ENCODE peak calls at places on chromosomes 2 and 18, in six cellular contexts. One of them, this sample, is unnamed.

GRCh38 chr2:117983040-117983439 is 30.8 kb downstream of the CCDC93 start:
- DNase-seq in GM19239: no peak
- DNase-seq in T-helper 1 cell: no peak
- DNase-seq in RWPE1: no peak
- DNase-seq in iPS-NIHi11: no peak
- DNase-seq in activated T-cell treated with anti-CD3 and anti-CD28 coated beads, Interleukin-2, amount 50 U/mL, for 48 hours: no peak
- DNase-seq in this sample: no peak

GRCh38 chr2:106851055-106851454 is 34.9 kb downstream of the ST6GAL2 start:
- DNase-seq in GM19239: no peak
- DNase-seq in T-helper 1 cell: no peak
- DNase-seq in RWPE1: no peak
- DNase-seq in iPS-NIHi11: no peak
- DNase-seq in activated T-cell treated with anti-CD3 and anti-CD28 coated beads, Interleukin-2, amount 50 U/mL, for 48 hours: no peak
- DNase-seq in this sample: no peak

GRCh38 chr18:75111673-75112485 is 97.1 kb downstream of the PTGR3 start:
- DNase-seq in GM19239: no peak
- DNase-seq in T-helper 1 cell: no peak
- DNase-seq in RWPE1: peak; percentile 45
- DNase-seq in iPS-NIHi11: no peak
- DNase-seq in activated T-cell treated with anti-CD3 and anti-CD28 coated beads, Interleukin-2, amount 50 U/mL, for 48 hours: no peak
- DNase-seq in this sample: no peak

GRCh38 chr18:10444314-10445006 is 10.0 kb upstream of the APCDD1 start:
- DNase-seq in GM19239: no peak
- DNase-seq in T-helper 1 cell: no peak
- DNase-seq in RWPE1: no peak
- DNase-seq in iPS-NIHi11: no peak
- DNase-seq in activated T-cell treated with anti-CD3 and anti-CD28 coated beads, Interleukin-2, amount 50 U/mL, for 48 hours: no peak
- DNase-seq in this sample: no peak

GRCh38 chr2:207203056-207203455 is 37.3 kb upstream of the KLF7 start:
- DNase-seq in GM19239: no peak
- DNase-seq in T-helper 1 cell: no peak
- DNase-seq in RWPE1: no peak
- DNase-seq in iPS-NIHi11: no peak
- DNase-seq in activated T-cell treated with anti-CD3 and anti-CD28 coated beads, Interleukin-2, amount 50 U/mL, for 48 hours: no peak
- DNase-seq in this sample: no peak

GRCh38 chr2:11420190-11420589 is 45.8 kb downstream of the E2F6 start:
- DNase-seq in GM19239: no peak
- DNase-seq in T-helper 1 cell: no peak
- DNase-seq in RWPE1: no peak
- DNase-seq in iPS-NIHi11: no peak
- DNase-seq in activated T-cell treated with anti-CD3 and anti-CD28 coated beads, Interleukin-2, amount 50 U/mL, for 48 hours: no peak
- DNase-seq in this sample: no peak

GRCh38 chr2:236088368-236089057 is 79.7 kb downstream of the GBX2 start:
- DNase-seq in GM19239: no peak
- DNase-seq in T-helper 1 cell: no peak
- DNase-seq in RWPE1: no peak
- DNase-seq in iPS-NIHi11: no peak
- DNase-seq in activated T-cell treated with anti-CD3 and anti-CD28 coated beads, Interleukin-2, amount 50 U/mL, for 48 hours: no peak
- DNase-seq in this sample: no peak

GRCh38 chr2:60507211-60507810 is 46.1 kb downstream of the BCL11A start:
- DNase-seq in GM19239: no peak
- DNase-seq in T-helper 1 cell: no peak
- DNase-seq in RWPE1: no peak
- DNase-seq in iPS-NIHi11: no peak
- DNase-seq in activated T-cell treated with anti-CD3 and anti-CD28 coated beads, Interleukin-2, amount 50 U/mL, for 48 hours: no peak
- DNase-seq in this sample: no peak

GRCh38 chr2:45169339-45170190 is 160.3 kb upstream of the SIX2 start:
- DNase-seq in GM19239: peak; percentile 23
- DNase-seq in T-helper 1 cell: no peak
- DNase-seq in RWPE1: peak; percentile 15
- DNase-seq in iPS-NIHi11: peak; percentile 73
- DNase-seq in activated T-cell treated with anti-CD3 and anti-CD28 coated beads, Interleukin-2, amount 50 U/mL, for 48 hours: peak; percentile 22
- DNase-seq in this sample: peak; percentile 70

GRCh38 chr2:67899187-67899586 is 163.6 kb downstream of the C1D start:
- DNase-seq in GM19239: no peak
- DNase-seq in T-helper 1 cell: no peak
- DNase-seq in RWPE1: no peak
- DNase-seq in iPS-NIHi11: peak; percentile 42
- DNase-seq in activated T-cell treated with anti-CD3 and anti-CD28 coated beads, Interleukin-2, amount 50 U/mL, for 48 hours: no peak
- DNase-seq in this sample: peak; percentile 12

GRCh38 chr2:69716555-69717120 is 25.3 kb upstream of the ANXA4 start:
- DNase-seq in GM19239: no peak
- DNase-seq in T-helper 1 cell: no peak
- DNase-seq in RWPE1: no peak
- DNase-seq in iPS-NIHi11: no peak
- DNase-seq in activated T-cell treated with anti-CD3 and anti-CD28 coated beads, Interleukin-2, amount 50 U/mL, for 48 hours: no peak
- DNase-seq in this sample: no peak

GRCh38 chr2:100968146-100969145 is 33.6 kb upstream of the RPL31 start:
- DNase-seq in GM19239: no peak
- DNase-seq in T-helper 1 cell: no peak
- DNase-seq in RWPE1: no peak
- DNase-seq in iPS-NIHi11: no peak
- DNase-seq in activated T-cell treated with anti-CD3 and anti-CD28 coated beads, Interleukin-2, amount 50 U/mL, for 48 hours: no peak
- DNase-seq in this sample: no peak

GRCh38 chr18:24544141-24544498 is 83.7 kb downstream of the HRH4 start:
- DNase-seq in GM19239: no peak
- DNase-seq in T-helper 1 cell: no peak
- DNase-seq in RWPE1: peak; percentile 42
- DNase-seq in iPS-NIHi11: peak; percentile 70
- DNase-seq in activated T-cell treated with anti-CD3 and anti-CD28 coated beads, Interleukin-2, amount 50 U/mL, for 48 hours: no peak
- DNase-seq in this sample: peak; percentile 73

GRCh38 chr2:187644991-187645390 is 90.8 kb upstream of the TFPI start:
- DNase-seq in GM19239: no peak
- DNase-seq in T-helper 1 cell: no peak
- DNase-seq in RWPE1: no peak
- DNase-seq in iPS-NIHi11: no peak
- DNase-seq in activated T-cell treated with anti-CD3 and anti-CD28 coated beads, Interleukin-2, amount 50 U/mL, for 48 hours: no peak
- DNase-seq in this sample: no peak

GRCh38 chr2:240024766-240025165 is 376 bp downstream of the NDUFA10 start:
- DNase-seq in GM19239: no peak
- DNase-seq in T-helper 1 cell: no peak
- DNase-seq in RWPE1: peak; percentile 22
- DNase-seq in iPS-NIHi11: no peak
- DNase-seq in activated T-cell treated with anti-CD3 and anti-CD28 coated beads, Interleukin-2, amount 50 U/mL, for 48 hours: no peak
- DNase-seq in this sample: peak; percentile 39

GRCh38 chr2:186976329-186976728 is 127.4 kb upstream of the ZSWIM2 start:
- DNase-seq in GM19239: no peak
- DNase-seq in T-helper 1 cell: no peak
- DNase-seq in RWPE1: no peak
- DNase-seq in iPS-NIHi11: no peak
- DNase-seq in activated T-cell treated with anti-CD3 and anti-CD28 coated beads, Interleukin-2, amount 50 U/mL, for 48 hours: no peak
- DNase-seq in this sample: no peak

GRCh38 chr2:218291318-218291933 is 877 bp downstream of the TMBIM1 start:
- DNase-seq in GM19239: no peak
- DNase-seq in T-helper 1 cell: no peak
- DNase-seq in RWPE1: no peak
- DNase-seq in iPS-NIHi11: no peak
- DNase-seq in activated T-cell treated with anti-CD3 and anti-CD28 coated beads, Interleukin-2, amount 50 U/mL, for 48 hours: peak; percentile 47
- DNase-seq in this sample: no peak

GRCh38 chr2:222842517-222843174 is 18.2 kb upstream of the ACSL3 start:
- DNase-seq in GM19239: no peak
- DNase-seq in T-helper 1 cell: no peak
- DNase-seq in RWPE1: no peak
- DNase-seq in iPS-NIHi11: no peak
- DNase-seq in activated T-cell treated with anti-CD3 and anti-CD28 coated beads, Interleukin-2, amount 50 U/mL, for 48 hours: no peak
- DNase-seq in this sample: no peak